ENCODE peak calls at places on chromosomes 11 and 22, in nine cellular contexts. W is stimulated activated effector memory CD8-positive, alpha-beta T cell treated with anti-CD3 and anti-CD28 coated beads, Interleukin-12 subunit alpha, Interleukin-12 subunit beta, amount 100 ng/mL, for 72 hours; A is stimulated activated CD8-positive, alpha-beta memory T cell treated with anti-CD3 and anti-CD28 coated beads, Interleukin-7, amount 100 ng/mL, for 1 hour; M is amygdala; L is type B pancreatic cell; T is CD4-positive, CD25-positive, alpha-beta regulatory T cell; G is hepatic stellate cell; H is activated CD4-positive, CD25-positive, alpha-beta regulatory T cell treated with anti-CD3 and anti-CD28 coated beads, Interleukin-2, amount 50 U/mL, for 72 hours; Z is neural progenitor cell. J is an unnamed sample.

GRCh38 chr11:132022718-132023117 is 652.3 kb downstream of the NTM start:
- DNase-seq in W (no peak), A (no peak), M (no peak), L (no peak), T (no peak), G (no peak), H (no peak), Z (no peak), J (no peak)

GRCh38 chr11:11568651-11569229 is 53.1 kb downstream of the GALNT18 start:
- DNase-seq in W (no peak), A (no peak), M (no peak), L (no peak), T (no peak), G (no peak), H (no peak), Z (no peak), J (peak; percentile 82)

GRCh38 chr11:64436025-64436424 is 77.1 kb downstream of the RPS6KA4 start:
- DNase-seq in W (no peak), A (no peak), M (no peak), L (no peak), T (no peak), G (no peak), H (no peak), Z (no peak), J (peak; percentile 12)

GRCh38 chr22:40101417-40102101 is 76.2 kb upstream of the TNRC6B start:
- DNase-seq in W (no peak), A (no peak), M (no peak), L (no peak), T (no peak), G (no peak), H (no peak), Z (peak; percentile 76), J (no peak)

GRCh38 chr22:40401532-40401931 is 31.1 kb downstream of the SGSM3 start:
- DNase-seq in W (peak; percentile 72), A (peak; percentile 31), M (no peak), L (no peak), T (peak; percentile 26), G (no peak), H (no peak), Z (no peak), J (peak; percentile 75)

GRCh38 chr22:32591620-32592019 is 117.0 kb downstream of the FBXO7 start:
- DNase-seq in W (no peak), A (no peak), M (no peak), L (no peak), T (no peak), G (peak; percentile 38), H (no peak), Z (no peak), J (no peak)

GRCh38 chr11:36155770-36156485 is 133.3 kb downstream of the COMMD9 start:
- DNase-seq in W (no peak), A (no peak), M (peak; percentile 6), L (no peak), T (no peak), G (peak; percentile 24), H (no peak), Z (no peak), J (no peak)

GRCh38 chr22:19066531-19067271 is 55.5 kb downstream of the DGCR2 start:
- DNase-seq in W (no peak), A (no peak), M (no peak), L (no peak), T (no peak), G (peak; percentile 93), H (no peak), Z (no peak), J (no peak)

GRCh38 chr11:44269369-44270351 is 40.3 kb downstream of the ALX4 start:
- DNase-seq in W (no peak), A (no peak), M (no peak), L (no peak), T (no peak), G (peak; percentile 81), H (no peak), Z (no peak), J (no peak)

GRCh38 chr11:102449651-102450570 is 2.7 kb downstream of the TMEM123 start:
- DNase-seq in W (no peak), A (no peak), M (no peak), L (no peak), T (no peak), G (no peak), H (no peak), Z (peak; percentile 32), J (no peak)

GRCh38 chr11:118785362-118785761 is 5.6 kb downstream of the DDX6 start:
- DNase-seq in W (no peak), A (no peak), M (no peak), L (no peak), T (no peak), G (no peak), H (no peak), Z (no peak), J (no peak)

GRCh38 chr11:102061276-102061675 is 14.0 kb downstream of the CFAP300 start:
- DNase-seq in W (no peak), A (no peak), M (no peak), L (no peak), T (no peak), G (peak; percentile 38), H (no peak), Z (peak; percentile 35), J (no peak)

GRCh38 chr11:109236696-109237095 is 185.3 kb upstream of the C11orf87 start:
- DNase-seq in W (no peak), A (no peak), M (no peak), L (no peak), T (no peak), G (no peak), H (no peak), Z (no peak), J (no peak)

GRCh38 chr22:33519140-33519973 is 400.9 kb downstream of the LARGE1 start:
- DNase-seq in W (no peak), A (no peak), M (no peak), L (no peak), T (no peak), G (peak; percentile 43), H (no peak), Z (peak; percentile 78), J (peak; percentile 46)

GRCh38 chr11:84430661-84431060 is 1144.5 kb upstream of the CCDC90B start:
- DNase-seq in W (no peak), A (no peak), M (no peak), L (no peak), T (no peak), G (no peak), H (no peak), Z (peak; percentile 23), J (no peak)

GRCh38 chr22:24930678-24931077 is 15.8 kb downstream of the LHFPL7 start:
- DNase-seq in W (no peak), A (no peak), M (no peak), L (no peak), T (no peak), G (no peak), H (no peak), Z (no peak), J (no peak)

GRCh38 chr11:61129608-61130523 is 27.6 kb downstream of the CD5 start:
- DNase-seq in W (peak; percentile 94), A (peak; percentile 80), M (no peak), L (peak; percentile 91), T (peak; percentile 79), G (peak; percentile 97), H (peak; percentile 90), Z (peak; percentile 94), J (peak; percentile 83)

GRCh38 chr11:132228756-132229325 is 858.4 kb downstream of the NTM start:
- DNase-seq in W (no peak), A (no peak), M (no peak), L (no peak), T (no peak), G (no peak), H (no peak), Z (no peak), J (no peak)

GRCh38 chr22:44615146-44615545 is 86.9 kb upstream of the PRR5 start:
- DNase-seq in W (no peak), A (no peak), M (no peak), L (peak; percentile 64), T (no peak), G (no peak), H (no peak), Z (no peak), J (no peak)